ENCODE peak calls at places on chromosomes 4 and X, in nine cellular contexts. U is SK-N-SH, B is stomach, R is prostate gland, D is GM23338, Z is HCT116, K is Panc1, S is breast epithelium, V is upper lobe of left lung. P is an unnamed sample.

GRCh38 chrX:71487814-71488213 is 45.1 kb upstream of the OGT start:
- DNase-seq in D (no peak), Z (no peak), K (no peak), U (no peak), S (no peak), V (no peak), R (no peak), B (no peak), P (no peak)

GRCh38 chrX:127404156-127404555 is 584.6 kb downstream of the PRR32 start:
- DNase-seq in K (no peak), S (no peak), Z (no peak), V (no peak), U (no peak), B (no peak), D (no peak), R (no peak), P (no peak)

GRCh38 chrX:31435592-31435991 is 363.8 kb upstream of the FTHL17 start:
- DNase-seq in K (no peak), Z (no peak), B (no peak), S (no peak), R (no peak), D (peak; percentile 86), V (no peak), U (no peak), P (peak; percentile 70)

GRCh38 chr4:128006592-128006991 is 41.4 kb downstream of the ABHD18 start:
- DNase-seq in B (no peak), U (no peak), V (no peak), R (no peak), Z (no peak), D (no peak), S (no peak), K (no peak), P (no peak)

GRCh38 chrX:28549839-28550238 is 37.4 kb upstream of the IL1RAPL1 start:
- DNase-seq in Z (no peak), S (no peak), D (peak; percentile 21), B (no peak), K (no peak), R (no peak), U (no peak), V (no peak), P (no peak)

GRCh38 chrX:97026406-97026805 is 142.7 kb downstream of the RPA4 start:
- DNase-seq in K (no peak), Z (no peak), D (peak; percentile 46), U (peak; percentile 21), S (no peak), B (no peak), V (no peak), R (no peak), P (no peak)

GRCh38 chr4:107853444-107854325 is 29.0 kb downstream of the SGMS2 start:
- DNase-seq in D (no peak), K (no peak), V (no peak), Z (peak; percentile 42), S (no peak), U (no peak), B (no peak), R (no peak), P (no peak)

GRCh38 chrX:102883491-102883890 is 53.6 kb upstream of the RAB40AL start:
- DNase-seq in Z (no peak), B (no peak), D (no peak), S (no peak), K (no peak), U (no peak), V (no peak), R (no peak), P (no peak)

GRCh38 chrX:11066812-11067211 is 44.3 kb upstream of the HCCS start:
- DNase-seq in B (no peak), Z (no peak), D (no peak), K (no peak), R (no peak), U (no peak), S (no peak), V (no peak), P (no peak)

GRCh38 chrX:106726485-106727437 is at the start of gene RNF128:
- DNase-seq in Z (peak; percentile 70), V (peak; percentile 55), S (peak; percentile 51), D (peak; percentile 89), B (peak; percentile 72), R (peak; percentile 43), K (no peak), U (peak; percentile 12), P (peak; percentile 76)

GRCh38 chr4:113941836-113942235 is 37.6 kb downstream of the ARSJ start:
- DNase-seq in S (no peak), Z (no peak), V (no peak), D (no peak), R (no peak), K (no peak), B (no peak), U (no peak), P (no peak)

GRCh38 chrX:49282647-49283011 is 13.0 kb downstream of the PPP1R3F start:
- DNase-seq in S (no peak), Z (peak; percentile 13), V (no peak), D (peak; percentile 70), K (no peak), U (peak; percentile 61), B (peak; percentile 25), R (no peak), P (no peak)

GRCh38 chr4:70705856-70706461 is 15.8 kb upstream of the RUFY3 start:
- DNase-seq in R (no peak), S (no peak), B (no peak), Z (no peak), U (no peak), D (no peak), V (no peak), K (no peak), P (no peak)

GRCh38 chr4:70704333-70705145 is 16.2 kb downstream of the UTP3 start:
- DNase-seq in Z (peak; percentile 42), D (peak; percentile 94), S (peak; percentile 79), B (peak; percentile 82), R (peak; percentile 78), K (no peak), U (peak; percentile 94), V (peak; percentile 91), P (peak; percentile 88)

GRCh38 chr4:70703695-70704332 is 15.5 kb downstream of the UTP3 start:
- DNase-seq in V (no peak), U (no peak), K (no peak), D (peak; percentile 41), Z (no peak), B (no peak), S (no peak), R (peak; percentile 12), P (peak; percentile 18)

GRCh38 chr4:70705146-70705855 is 16.5 kb upstream of the RUFY3 start:
- DNase-seq in D (peak; percentile 87), R (peak; percentile 62), V (peak; percentile 88), Z (no peak), U (peak; percentile 91), B (peak; percentile 63), S (peak; percentile 59), K (no peak), P (peak; percentile 77)

GRCh38 chr4:70706516-70706915 is 15.2 kb upstream of the RUFY3 start:
- DNase-seq in B (no peak), K (no peak), U (no peak), D (no peak), V (no peak), Z (no peak), S (no peak), R (no peak), P (no peak)
- H3K4me3 ChIP-seq in B (peak overlapping the region; percentile 91), K (peak overlapping the region; percentile 82), U (peak overlapping the region; percentile 79), D (peak overlapping the region; percentile 86), V (peak overlapping the region; percentile 91), Z (peak overlapping the region; percentile 70), S (peak overlapping the region; percentile 87), R (peak overlapping the region; percentile 95), P (peak overlapping the region; percentile 86)

DNA sequence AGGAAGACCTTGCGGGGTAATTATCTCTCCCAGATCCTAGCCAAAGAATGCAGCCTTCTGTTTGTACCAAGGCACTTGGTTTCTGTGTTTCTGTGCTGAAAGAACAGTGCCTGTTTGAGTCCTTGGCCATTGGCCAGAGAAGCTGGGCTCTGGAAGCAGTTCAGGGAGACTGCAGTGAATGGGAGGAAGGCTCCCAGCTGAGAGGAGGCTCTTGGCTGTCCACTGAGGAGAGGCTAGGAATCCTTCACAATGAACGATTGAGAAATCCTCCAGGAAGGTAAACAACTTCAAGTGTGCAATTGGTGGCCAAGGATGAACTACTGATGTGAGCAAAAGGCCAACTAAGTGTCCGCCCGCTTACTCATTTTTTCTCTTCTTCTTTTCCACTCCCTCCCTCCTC is 61.3 kb downstream of the HS3ST1 start:
- DNase-seq in Z (no peak), D (no peak), S (no peak), V (peak; percentile 27), K (no peak), B (peak; percentile 59), R (peak; percentile 51), U (no peak), P (peak; percentile 36)
- TF ChIP-seq POLR2AphosphoS5 in Z (no peak), D (no peak), S (peak; percentile 63), V (no peak), K (no peak), B (no peak), R (no peak), U (no peak), P (no peak)

DNA sequence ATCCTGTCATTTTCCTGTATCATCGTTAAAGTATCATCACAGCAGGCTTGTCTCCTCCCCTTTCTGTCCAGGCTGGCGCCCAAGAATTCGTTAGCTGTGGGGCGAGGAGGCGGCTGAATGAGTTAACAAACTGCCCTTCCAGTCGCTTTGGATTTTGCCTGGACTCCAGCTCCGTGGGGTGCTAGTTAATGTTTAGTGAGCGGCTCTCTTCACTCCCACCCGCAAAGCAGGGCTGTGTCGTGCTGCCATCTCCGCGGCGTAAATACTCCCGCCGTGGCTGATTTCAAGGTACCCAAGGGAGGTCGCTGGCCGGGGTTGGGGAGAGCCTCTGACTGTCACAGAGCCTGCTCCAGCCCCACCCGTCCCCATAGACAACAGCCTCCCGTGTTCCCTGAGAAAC is 44.9 kb upstream of the SPRY1 start:
- DNase-seq in Z (no peak), D (no peak), U (no peak), K (no peak), B (no peak), V (no peak), S (no peak), R (no peak), P (no peak)
- H3K4me1 ChIP-seq in Z (no peaks in the 10 kb centered on the region), D (peaks cover 4% of the 10 kb centered on the region), U (no peaks in the 10 kb centered on the region), K (no peaks in the 10 kb centered on the region), B (peaks cover 18% of the 10 kb centered on the region), V (peaks cover 6% of the 10 kb centered on the region), S (no peaks in the 10 kb centered on the region), R (no peaks in the 10 kb centered on the region), P (no peaks in the 10 kb centered on the region)

GRCh38 chr4:120155287-120155686 is 88.6 kb upstream of the MAD2L1 start:
- DNase-seq in R (no peak), Z (no peak), B (no peak), K (no peak), D (no peak), S (no peak), V (no peak), U (no peak), P (no peak)

GRCh38 chr4:120158860-120159259 is 92.2 kb upstream of the MAD2L1 start:
- DNase-seq in R (no peak), Z (no peak), U (no peak), S (no peak), B (no peak), D (peak; percentile 45), K (no peak), V (no peak), P (no peak)

DNA sequence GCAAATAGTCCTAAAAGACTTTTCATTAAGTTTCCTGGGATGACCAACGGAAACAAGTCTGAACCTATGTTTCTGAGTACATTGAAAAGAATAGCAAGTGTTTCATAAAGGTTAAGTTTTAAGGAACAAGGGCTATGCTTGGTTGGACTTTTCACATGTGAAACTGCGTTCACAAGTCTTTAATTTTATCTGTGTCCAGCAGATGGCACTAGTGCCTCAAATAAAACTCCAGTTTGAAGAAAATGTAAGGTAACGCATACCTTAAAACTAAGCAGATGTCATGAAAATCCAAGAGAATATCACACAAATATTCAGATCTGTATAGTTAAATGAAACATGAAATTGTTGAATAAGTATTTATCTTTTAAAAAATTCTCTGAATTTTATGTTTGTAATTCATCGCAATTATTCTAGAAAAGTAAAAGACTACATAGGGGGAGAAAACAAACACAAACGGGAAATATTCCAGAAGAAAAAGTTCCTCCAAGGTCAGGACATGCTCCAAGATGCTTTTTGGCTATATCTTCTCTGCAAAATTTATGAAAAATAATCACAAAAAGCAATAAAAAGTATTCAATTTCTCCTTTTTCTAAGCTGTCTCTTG is 89.6 kb upstream of the MAD2L1 start:
- DNase-seq in R (peak; percentile 56), S (no peak), V (no peak), Z (peak; percentile 83), U (peak; percentile 1), D (peak; percentile 83), K (peak; percentile 52), B (no peak), P (no peak)
- H3K4me3 ChIP-seq in R (no peak overlapping the region), S (no peak overlapping the region), V (no peak overlapping the region), Z (no peak overlapping the region), U (peak overlapping the region; percentile 12), D (no peak overlapping the region), K (no peak overlapping the region), B (no peak overlapping the region), P (no peak overlapping the region)